ENCODE peak calls at places on chromosomes 3 and 15, in seven cellular contexts. J is neural progenitor cell, F is heart right ventricle, P is A549, Q is fibroblast of lung, A is spleen, R is RWPE2. O is an unnamed sample. For H3K4me1, the result is how much of the 10 kb centered on the place peaks cover.

GRCh38 chr3:50587806-50588758 is 18.8 kb downstream of the HEMK1 start:
- DNase-seq in F (no peak), P (no peak), Q (no peak), J (no peak), R (no peak), A (no peak), O (peak)

GRCh38 chr3:5022187-5022965 is 43.1 kb downstream of the BHLHE40 start:
- DNase-seq in A (no peak), F (no peak), R (no peak), P (no peak), Q (no peak), J (no peak), O (no peak)

GRCh38 chr3:127646501-127647046 is 17.6 kb downstream of the PODXL2 start:
- DNase-seq in F (no peak), Q (no peak), P (no peak), A (no peak), J (no peak), R (no peak), O (no peak)

GRCh38 chr3:19149388-19149787 is 1.1 kb downstream of the KCNH8 start:
- DNase-seq in F (no peak), P (no peak), R (no peak), J (peak), A (no peak), Q (peak), O (no peak)

GRCh38 chr15:35437157-35437556 is 108.8 kb downstream of the DPH6 start:
- DNase-seq in Q (peak), R (no peak), A (no peak), P (no peak), F (no peak), J (peak), O (no peak)

GRCh38 chr3:187361835-187362234 is 6.3 kb upstream of the RTP4 start:
- DNase-seq in J (no peak), P (no peak), R (no peak), A (no peak), Q (no peak), F (no peak), O (no peak)

GRCh38 chr3:111706527-111706926 is 111.4 kb upstream of the ZBED2 start:
- DNase-seq in Q (no peak), A (no peak), J (no peak), R (no peak), F (no peak), P (no peak), O (no peak)

GRCh38 chr3:100463002-100463401 is 29.4 kb upstream of the TMEM45A start:
- DNase-seq in P (peak), A (no peak), R (no peak), F (no peak), J (peak), Q (peak), O (no peak)

GRCh38 chr3:11434017-11434526 is 161.9 kb downstream of the ATG7 start:
- DNase-seq in P (no peak), F (peak), Q (peak), A (no peak), J (no peak), R (no peak), O (peak)

GRCh38 chr3:101722394-101723173 is 1.8 kb upstream of the CEP97 start:
- DNase-seq in J (no peak), R (no peak), F (no peak), A (no peak), P (no peak), Q (no peak), O (no peak)

GRCh38 chr3:145183261-145183660 is 977.7 kb downstream of the PLOD2 start:
- DNase-seq in P (no peak), Q (peak), A (no peak), F (no peak), J (no peak), R (no peak), O (no peak)

GRCh38 chr15:36332301-36332700 is 247.1 kb upstream of the CDIN1 start:
- DNase-seq in F (no peak), A (no peak), Q (peak), J (no peak), R (no peak), P (no peak), O (no peak)

GRCh38 chr15:68681836-68682235 is 103.0 kb downstream of the CORO2B start:
- DNase-seq in J (no peak), R (peak), F (no peak), P (no peak), A (no peak), Q (no peak), O (no peak)

GRCh38 chr15:90211440-90212168 is 10.5 kb downstream of the SEMA4B start:
- DNase-seq in R (peak), F (no peak), P (peak), J (no peak), Q (peak), A (peak), O (peak)

GRCh38 chr15:57505056-57505713 is 86.5 kb upstream of the MYZAP start:
- DNase-seq in P (no peak), R (no peak), J (no peak), Q (peak), A (no peak), F (no peak), O (no peak)

GRCh38 chr3:143896486-143896885 is 48.2 kb upstream of the SLC9A9 start:
- DNase-seq in R (no peak), P (no peak), J (no peak), Q (no peak), F (no peak), A (no peak), O (no peak)

GRCh38 chr3:194269610-194270145 is 81.5 kb downstream of the CPN2 start:
- DNase-seq in F (peak), R (peak), P (no peak), Q (peak), A (peak), J (peak), O (peak)
- TF ChIP-seq CTCF in F (peak), R (no peak), P (no peak), Q (peak), A (peak), J (peak), O (peak)

DNA sequence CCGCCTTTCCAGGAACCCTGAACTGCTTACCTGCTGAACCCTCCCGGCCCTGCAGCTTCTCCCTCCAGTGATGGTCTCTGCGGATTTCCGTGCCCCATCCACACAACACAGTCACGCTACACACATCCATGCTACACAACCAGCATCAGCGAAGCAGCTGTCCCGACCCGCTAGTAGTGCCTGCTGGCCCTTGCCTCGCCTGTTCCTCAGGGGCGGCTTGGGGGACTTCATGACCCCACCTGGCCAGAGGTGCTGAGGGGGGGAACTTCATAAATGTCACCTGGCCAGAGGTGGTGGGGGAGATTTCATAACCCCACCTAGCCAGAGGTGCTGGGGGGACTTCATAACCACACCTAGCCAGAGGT is 530 bp upstream of the TUBGCP5 start:
- DNase-seq in F (no peak), A (peak), P (no peak), J (no peak), R (no peak), Q (no peak), O (no peak)
- H3K27ac ChIP-seq in F (peak), A (peak), P (peak), J (no peak), R (peak), Q (peak), O (peak)

GRCh38 chr15:63512148-63512547 is 7.8 kb downstream of the USP3 start:
- DNase-seq in J (no peak), R (no peak), P (no peak), A (no peak), F (no peak), Q (no peak), O (no peak)
- H3K4me1 ChIP-seq in J (under half), R (half or more), P (half or more), A (half or more), F (under half), Q (under half), O (half or more)

DNA sequence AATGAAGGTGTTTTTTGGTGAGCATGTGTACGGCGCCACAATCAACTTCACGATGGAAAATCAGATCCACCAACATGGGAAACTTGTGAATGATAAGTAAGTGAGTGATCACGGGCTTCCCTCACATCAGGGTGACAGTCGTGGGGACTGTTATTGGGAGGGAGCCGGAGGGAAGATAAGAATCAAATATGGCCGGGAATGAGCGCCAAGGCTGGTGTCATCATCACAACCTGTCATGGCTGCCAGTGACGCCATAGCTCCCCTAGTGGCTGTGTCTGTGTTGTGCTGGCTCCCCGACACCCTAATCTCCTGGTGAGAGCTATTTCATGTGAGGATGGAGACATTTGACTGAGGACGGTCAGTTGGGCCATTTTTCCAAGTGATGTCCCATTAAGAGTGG is 168.5 kb downstream of the SV2B start:
- DNase-seq in A (no peak), R (no peak), Q (no peak), J (peak), F (no peak), P (peak), O (no peak)
- TF ChIP-seq CTCF in A (no peak), R (peak), Q (no peak), J (peak), F (no peak), P (peak), O (no peak)

GRCh38 chr3:149566296-149566945 is 91.4 kb downstream of the WWTR1 start:
- DNase-seq in Q (peak), R (no peak), F (no peak), A (no peak), J (no peak), P (no peak), O (no peak)

GRCh38 chr3:149563114-149563513 is 88.6 kb downstream of the TM4SF4 start:
- DNase-seq in R (no peak), P (no peak), Q (no peak), F (no peak), A (no peak), J (no peak), O (no peak)

GRCh38 chr3:149564079-149564478 is 89.6 kb downstream of the TM4SF4 start:
- DNase-seq in R (no peak), A (no peak), Q (no peak), F (no peak), P (no peak), J (no peak), O (no peak)

GRCh38 chr3:149571381-149571780 is 86.4 kb downstream of the WWTR1 start:
- DNase-seq in F (no peak), Q (no peak), P (no peak), A (no peak), J (no peak), R (no peak), O (no peak)

GRCh38 chr3:149567307-149567861 is 90.4 kb downstream of the WWTR1 start:
- DNase-seq in R (no peak), A (no peak), J (no peak), F (no peak), Q (no peak), P (no peak), O (no peak)
- H3K27ac ChIP-seq in R (no peak), A (peak), J (no peak), F (no peak), Q (peak), P (peak), O (no peak)

GRCh38 chr3:87320748-87321634 is 44.6 kb upstream of the POU1F1 start:
- DNase-seq in J (no peak), A (no peak), F (no peak), Q (no peak), P (no peak), R (no peak), O (no peak)
- H3K4me1 ChIP-seq in J (under half), A (under half), F (under half), Q (under half), P (under half), R (under half), O (under half)

DNA sequence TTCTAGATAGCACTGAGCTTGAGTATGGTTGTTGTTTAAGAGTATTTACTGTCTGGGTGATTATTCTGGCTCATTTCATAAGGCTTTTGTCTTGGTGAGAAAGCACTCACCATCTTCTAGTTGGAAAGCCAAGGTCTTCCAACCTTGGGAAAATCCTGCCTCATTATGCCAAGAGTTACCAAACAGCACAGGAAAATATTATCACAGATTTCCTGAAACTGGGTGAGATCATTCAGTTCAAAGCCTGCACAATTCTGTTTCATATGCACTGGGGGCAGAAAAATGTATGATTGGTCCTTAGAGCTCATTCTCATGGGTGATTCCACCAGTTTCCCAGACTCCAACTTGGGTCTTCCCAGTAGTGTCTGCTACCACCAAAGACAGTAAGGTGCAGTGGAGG is 291.8 kb downstream of the RORA start:
- DNase-seq in P (no peak), J (no peak), R (no peak), Q (no peak), F (no peak), A (no peak), O (no peak)
- TF ChIP-seq CTCF in P (no peak), J (no peak), R (no peak), Q (no peak), F (no peak), A (no peak), O (no peak)

DNA sequence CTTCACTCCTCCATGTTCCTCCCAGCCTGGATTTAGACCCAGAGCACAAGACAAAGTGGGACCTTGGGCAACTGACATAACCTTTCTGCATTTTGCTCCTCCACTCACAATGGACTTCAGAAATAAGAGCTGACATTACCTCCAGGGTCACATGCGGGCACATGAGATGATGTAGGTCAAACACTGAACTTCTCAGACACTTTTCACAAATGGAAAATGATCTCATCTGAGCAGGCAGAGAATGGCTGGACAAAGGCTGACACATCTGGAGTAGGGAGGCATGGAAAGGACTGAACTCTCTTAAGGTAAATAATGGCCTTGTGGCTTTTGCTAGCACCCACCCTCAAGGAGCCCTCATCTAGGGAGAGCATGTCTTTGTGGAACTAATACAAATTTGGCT is 849.2 kb upstream of the CFAP20DC start:
- DNase-seq in F (no peak), J (no peak), A (no peak), R (no peak), Q (no peak), P (no peak), O (no peak)
- H3K27ac ChIP-seq in F (no peak), J (no peak), A (no peak), R (no peak), Q (no peak), P (no peak), O (no peak)